ENCODE peak calls at places on chromosomes 11 and 22, in five cellular contexts. W is BE2C; B is PC-9; Q is trophoblast cell; E is naive thymus-derived CD4-positive, alpha-beta T cell. N is an unnamed sample. For H3K4me1, the result is how much of the 10 kb centered on the place peaks cover.

GRCh38 chr11:118319031-118319814 is 14.7 kb downstream of the CD3E start:
- DNase-seq in W (no peak), B (no peak), Q (peak), E (no peak), N (no peak)

GRCh38 chr22:38955250-38955775 is 2.1 kb upstream of the APOBEC3A start:
- DNase-seq in W (no peak), B (no peak), Q (no peak), E (no peak), N (no peak)

GRCh38 chr11:66322732-66323427 is 6.0 kb upstream of the CD248 start:
- DNase-seq in W (no peak), B (no peak), Q (no peak), E (no peak), N (peak)

GRCh38 chr11:20035701-20036601 is 124.3 kb downstream of the DBX1 start:
- DNase-seq in W (no peak), B (peak), Q (peak), E (no peak), N (no peak)

GRCh38 chr11:71423181-71423790 is 24.9 kb downstream of the DHCR7 start:
- DNase-seq in W (no peak), B (no peak), Q (no peak), E (no peak), N (no peak)

GRCh38 chr22:20577549-20577975 is 70.2 kb downstream of the MED15 start:
- DNase-seq in W (no peak), B (no peak), Q (no peak), E (peak), N (no peak)

GRCh38 chr11:5611627-5612026 is 13.2 kb upstream of the TRIM34 start:
- DNase-seq in W (no peak), B (no peak), Q (no peak), E (no peak), N (no peak)

GRCh38 chr11:57499413-57499982 is 16.0 kb downstream of the SLC43A1 start:
- DNase-seq in W (peak), B (peak), Q (peak), E (no peak), N (peak)

GRCh38 chr11:135033545-135033944 is 621.5 kb upstream of the B3GAT1 start:
- DNase-seq in W (no peak), B (no peak), Q (no peak), E (no peak), N (peak)

GRCh38 chr22:29475550-29475949 is 4.5 kb upstream of the NEFH start:
- DNase-seq in W (peak), B (no peak), Q (no peak), E (no peak), N (no peak)

GRCh38 chr22:46860562-46860961 is 98.1 kb downstream of the TBC1D22A start:
- DNase-seq in W (no peak), B (no peak), Q (no peak), E (no peak), N (no peak)

GRCh38 chr11:87007938-87008337 is 29.8 kb upstream of the TMEM135 start:
- DNase-seq in W (no peak), B (no peak), Q (no peak), E (no peak), N (no peak)

GRCh38 chr22:19080853-19081252 is 41.4 kb downstream of the DGCR2 start:
- DNase-seq in W (no peak), B (no peak), Q (no peak), E (no peak), N (no peak)

GRCh38 chr11:123450593-123450992 is 20.5 kb downstream of the GRAMD1B start:
- DNase-seq in W (no peak), B (no peak), Q (no peak), E (no peak), N (no peak)

GRCh38 chr11:16609769-16610168 is 128.7 kb upstream of the C11orf58 start:
- DNase-seq in W (no peak), B (no peak), Q (no peak), E (no peak), N (no peak)

GRCh38 chr22:30564766-30565118 is 9.7 kb downstream of the GAL3ST1 start:
- DNase-seq in W (no peak), B (no peak), Q (no peak), E (no peak), N (no peak)

GRCh38 chr22:41197808-41198585 is 7.1 kb upstream of the L3MBTL2 start:
- DNase-seq in W (peak), B (peak), Q (peak), E (peak), N (peak)

GRCh38 chr11:15309296-15309695 is 194.6 kb downstream of the INSC start:
- DNase-seq in W (no peak), B (no peak), Q (no peak), E (no peak), N (no peak)

GRCh38 chr11:87917111-87917510 is 258.1 kb downstream of the RAB38 start:
- DNase-seq in W (no peak), B (no peak), Q (no peak), E (no peak), N (no peak)

GRCh38 chr11:30244255-30244654 is 13.4 kb downstream of the FSHB start:
- DNase-seq in W (no peak), B (no peak), Q (no peak), E (no peak), N (no peak)

GRCh38 chr11:30451167-30451566 is 128.3 kb downstream of the ARL14EP start:
- DNase-seq in W (no peak), B (no peak), Q (no peak), E (no peak), N (no peak)

GRCh38 chr11:95360382-95360781 is 129.4 kb upstream of the SESN3 start:
- DNase-seq in W (no peak), B (no peak), Q (no peak), E (no peak), N (no peak)

GRCh38 chr11:6734616-6735015 is 37.2 kb downstream of the OR2AG2 start:
- DNase-seq in W (no peak), B (no peak), Q (no peak), E (no peak), N (no peak)

GRCh38 chr11:8870461-8871282 is 40.3 kb upstream of the AKIP1 start:
- DNase-seq in W (peak), B (peak), Q (peak), E (no peak), N (peak)

GRCh38 chr11:64284962-64285884 is at the start of gene GPR137:
- DNase-seq in W (peak), B (peak), Q (peak), E (peak), N (peak)

GRCh38 chr22:38081941-38082828 is 1.8 kb downstream of the SLC16A8 start:
- DNase-seq in W (no peak), B (no peak), Q (peak), E (no peak), N (no peak)

GRCh38 chr11:87081358-87081757 is 43.6 kb downstream of the TMEM135 start:
- DNase-seq in W (no peak), B (no peak), Q (no peak), E (no peak), N (no peak)

GRCh38 chr11:119505861-119506260 is 82.9 kb upstream of the THY1 start:
- DNase-seq in W (peak), B (no peak), Q (no peak), E (no peak), N (no peak)

GRCh38 chr11:109490953-109491733 is 69.2 kb downstream of the C11orf87 start:
- DNase-seq in W (no peak), B (no peak), Q (no peak), E (no peak), N (no peak)

GRCh38 chr22:37498289-37498909 is 12.2 kb upstream of the MFNG start:
- DNase-seq in W (peak), B (no peak), Q (peak), E (peak), N (peak)

GRCh38 chr22:43798492-43798891 is 13.6 kb downstream of the EFCAB6 start:
- DNase-seq in W (no peak), B (no peak), Q (no peak), E (no peak), N (no peak)

GRCh38 chr22:27801616-27802388 is at the start of gene MN1:
- DNase-seq in W (no peak), B (peak), Q (no peak), E (peak), N (peak)

GRCh38 chr22:29623553-29624169 is 20.2 kb downstream of the NF2 start:
- DNase-seq in W (no peak), B (no peak), Q (peak), E (no peak), N (no peak)

DNA sequence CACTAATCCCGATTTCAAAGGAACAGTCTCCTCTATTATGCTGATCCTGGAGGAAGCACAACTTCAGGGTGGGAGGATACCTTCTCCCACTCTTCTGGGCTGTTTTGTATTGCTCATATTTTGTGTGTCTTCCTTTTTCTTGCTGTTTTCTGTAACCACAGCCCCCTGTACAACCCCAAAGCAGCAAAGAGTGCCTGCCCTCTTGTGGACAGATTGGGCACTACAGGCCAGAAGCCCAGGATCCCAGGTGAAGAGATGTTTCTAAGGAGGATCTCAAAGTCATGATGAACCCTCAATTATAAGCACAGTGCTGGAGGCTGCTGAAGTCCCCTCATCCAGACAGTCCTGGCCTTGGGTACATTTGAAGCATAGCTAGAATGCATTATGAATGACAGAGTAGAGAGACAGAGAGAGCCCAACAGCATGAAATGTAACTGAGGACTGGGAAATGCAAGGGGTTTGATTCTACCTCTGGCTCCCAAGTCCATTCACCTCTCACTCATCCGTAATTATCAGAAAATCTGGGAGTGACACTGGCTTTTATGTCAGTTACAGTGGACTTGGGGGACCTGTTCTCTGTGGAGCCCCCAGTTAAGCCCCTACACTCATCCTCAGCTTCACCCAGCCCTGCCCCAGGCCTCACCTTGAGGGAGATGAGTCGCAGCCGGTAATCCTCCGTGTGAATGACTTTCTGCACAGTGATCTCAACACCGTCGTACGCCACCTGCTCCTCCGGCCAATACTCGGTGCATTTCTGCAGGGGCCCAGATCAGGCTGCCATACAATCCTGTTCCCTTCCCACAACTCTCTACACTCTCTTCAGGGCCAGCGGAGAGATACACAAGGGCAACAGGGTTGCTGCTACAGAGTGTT is 6.2 kb upstream of the IGSF22 start:
- DNase-seq in W (peak), B (peak), Q (peak), E (peak), N (peak)
- H3K4me1 ChIP-seq in W (under half), B (under half), Q (under half), E (under half), N (under half)

GRCh38 chr11:34055218-34056000 is 3.9 kb downstream of the CAPRIN1 start:
- DNase-seq in W (no peak), B (no peak), Q (no peak), E (no peak), N (no peak)
- H3K4me3 ChIP-seq in W (no peak), B (peak), Q (no peak), E (no peak), N (no peak)

DNA sequence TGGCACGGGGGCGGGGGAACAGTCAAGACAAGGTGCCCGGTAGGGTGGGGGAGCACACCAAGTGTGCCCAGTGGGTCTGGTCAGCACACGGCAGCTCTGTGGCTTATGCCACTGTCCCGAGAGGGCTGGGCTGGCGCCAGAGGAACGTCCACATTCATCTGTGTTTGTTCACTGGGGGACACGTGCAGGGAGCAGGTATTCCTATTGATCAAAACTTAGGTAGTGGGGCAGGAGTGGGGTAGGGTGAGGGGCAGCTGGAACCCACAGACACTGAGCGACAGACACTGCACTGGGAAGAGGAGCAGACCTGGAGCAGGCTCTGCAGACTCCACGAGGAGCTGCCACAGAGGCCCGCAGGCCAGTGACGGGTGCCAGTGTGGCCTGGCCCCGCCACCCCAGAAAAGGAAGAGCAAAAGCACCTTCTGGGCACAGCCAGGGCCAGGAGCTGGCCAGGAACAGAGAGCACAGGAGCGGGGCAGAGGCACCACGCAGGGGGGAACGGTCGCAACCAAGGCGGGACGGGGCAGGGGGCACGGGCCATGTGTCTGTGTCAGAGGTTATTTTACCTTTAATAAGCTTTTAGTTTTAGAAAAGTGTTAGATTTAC is 2.1 kb upstream of the MOB2 start:
- DNase-seq in W (no peak), B (no peak), Q (no peak), E (no peak), N (no peak)
- H3K4me1 ChIP-seq in W (under half), B (under half), Q (under half), E (under half), N (under half)

DNA sequence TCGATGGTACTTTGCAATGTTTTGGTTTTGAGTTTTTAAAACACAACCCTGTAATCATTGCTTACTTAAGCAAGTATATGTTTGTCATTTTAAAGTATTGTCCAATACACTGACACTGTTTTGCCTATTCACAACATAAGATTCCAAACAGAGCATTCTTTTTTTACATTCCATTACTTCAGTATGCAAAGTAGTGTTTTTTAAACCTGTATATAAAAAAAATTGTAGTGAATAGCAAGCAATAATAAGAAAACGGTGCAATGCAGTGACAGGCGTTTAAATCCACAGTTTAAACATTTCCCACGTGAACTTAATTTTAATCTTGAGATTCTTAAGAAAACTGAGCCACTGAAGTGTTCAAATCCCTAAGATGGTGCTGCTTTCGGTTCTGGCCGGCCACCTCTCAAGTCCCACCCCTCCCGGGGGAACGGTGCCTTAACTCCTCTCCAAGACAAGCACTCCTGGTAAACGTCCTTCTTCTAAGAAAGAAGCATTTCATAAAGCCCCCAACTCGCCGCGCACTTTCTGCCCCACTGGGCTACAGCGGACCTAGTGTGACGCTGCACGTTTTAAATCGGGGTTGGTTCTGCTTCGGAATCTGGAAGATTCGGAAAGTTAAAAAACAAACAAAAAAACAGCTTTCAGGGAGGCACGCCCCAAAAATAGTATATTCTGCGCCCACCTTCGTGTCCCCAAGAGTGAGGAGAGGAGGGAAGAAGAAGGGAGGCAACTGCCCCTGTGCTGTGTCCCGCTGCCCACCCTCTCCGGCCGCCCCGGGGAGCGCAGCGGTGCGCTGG is 2.9 kb downstream of the PGR start:
- DNase-seq in W (no peak), B (no peak), Q (peak), E (no peak), N (no peak)
- H3K4me3 ChIP-seq in W (no peak), B (no peak), Q (peak), E (no peak), N (no peak)

N was measured in Caco-2.